ENCODE peak calls at places on chromosomes 6 and 20, in eight cellular contexts. U is cardiac fibroblast, B is AG04449, F is fibroblast of pulmonary artery, Q is A549, Y is pancreas, R is mesothelial cell of epicardium, H is neural progenitor cell. E is an unnamed sample.
A peak's percentile ranks its signal among the peaks of the same experiment; 100 is the strongest.

GRCh38 chr6:148407372-148407771 is 64.7 kb downstream of the SASH1 start:
- DNase-seq in H (no peak), Y (no peak), Q (peak; percentile 30), U (peak; percentile 93), R (no peak), B (peak; percentile 89), F (peak; percentile 93), E (no peak)

GRCh38 chr6:163536770-163537169 is 122.3 kb downstream of the QKI start:
- DNase-seq in B (no peak), U (peak; percentile 35), H (no peak), R (no peak), Y (no peak), F (peak; percentile 46), Q (peak; percentile 49), E (no peak)

GRCh38 chr20:8542115-8542486 is 410.0 kb downstream of the PLCB1 start:
- DNase-seq in H (no peak), B (no peak), Q (no peak), F (no peak), U (no peak), R (no peak), Y (no peak), E (no peak)

GRCh38 chr6:70616728-70617260 is 50.1 kb downstream of the SDHAF4 start:
- DNase-seq in U (no peak), R (no peak), B (no peak), Y (no peak), H (no peak), F (no peak), Q (no peak), E (no peak)

GRCh38 chr6:169190144-169190584 is 63.5 kb downstream of the THBS2 start:
- DNase-seq in H (no peak), B (peak; percentile 90), R (no peak), F (peak; percentile 98), U (peak; percentile 98), Q (no peak), Y (no peak), E (no peak)

GRCh38 chr20:24522452-24523330 is 53.3 kb downstream of the SYNDIG1 start:
- DNase-seq in R (no peak), U (no peak), Q (no peak), H (no peak), B (no peak), F (no peak), Y (no peak), E (no peak)

GRCh38 chr20:45523833-45524232 is 8.4 kb upstream of the SPINT3 start:
- DNase-seq in Q (no peak), Y (no peak), B (no peak), F (no peak), U (no peak), R (no peak), H (no peak), E (no peak)

GRCh38 chr20:48722002-48722731 is 105.6 kb downstream of the PREX1 start:
- DNase-seq in R (no peak), Y (peak; percentile 37), Q (no peak), H (no peak), U (peak; percentile 85), B (no peak), F (peak; percentile 84), E (no peak)

GRCh38 chr6:170459451-170459850 is 93.7 kb downstream of the PSMB1 start:
- DNase-seq in H (no peak), U (peak; percentile 46), Q (peak; percentile 5), Y (no peak), F (peak; percentile 38), B (no peak), R (peak; percentile 34), E (no peak)

GRCh38 chr6:51029576-51029975 is 210.9 kb downstream of the TFAP2B start:
- DNase-seq in F (no peak), B (no peak), U (no peak), Y (no peak), H (no peak), Q (no peak), R (no peak), E (no peak)

GRCh38 chr6:137259349-137259748 is 40.2 kb upstream of the IFNGR1 start:
- DNase-seq in H (no peak), U (peak; percentile 8), F (peak; percentile 36), R (no peak), B (no peak), Y (no peak), Q (peak; percentile 25), E (no peak)

GRCh38 chr20:42492998-42493397 is 696.7 kb downstream of the PTPRT start:
- DNase-seq in Y (no peak), U (no peak), B (no peak), Q (no peak), F (no peak), R (no peak), H (no peak), E (no peak)

GRCh38 chr20:42492285-42492684 is 697.4 kb downstream of the PTPRT start:
- DNase-seq in B (no peak), F (no peak), Y (no peak), H (no peak), R (no peak), Q (no peak), U (no peak), E (no peak)

DNA sequence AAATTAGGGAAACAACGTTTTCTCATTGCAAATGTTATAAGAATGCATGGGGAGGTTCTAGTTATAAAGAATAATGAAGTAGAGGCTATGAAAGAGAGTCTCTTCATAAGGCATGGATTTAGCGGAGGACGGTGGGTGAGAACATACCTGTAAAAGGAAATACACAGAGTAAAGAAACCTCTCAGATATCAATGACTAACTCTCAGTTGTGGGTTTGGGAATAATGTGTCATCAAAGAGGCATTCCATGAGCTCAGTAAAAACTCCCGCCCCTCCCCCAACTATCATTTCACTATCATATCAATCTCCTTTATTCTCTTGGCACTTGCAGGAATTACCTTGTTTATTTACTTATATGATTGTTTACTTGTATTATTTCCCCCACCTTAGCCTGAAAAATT is 695.4 kb downstream of the PTPRT start:
- DNase-seq in U (no peak), B (no peak), F (no peak), Q (no peak), R (no peak), Y (no peak), H (no peak), E (no peak)
- TF ChIP-seq CTCF in U (no peak), B (no peak), F (no peak), Q (no peak), R (no peak), Y (no peak), H (no peak), E (no peak)

DNA sequence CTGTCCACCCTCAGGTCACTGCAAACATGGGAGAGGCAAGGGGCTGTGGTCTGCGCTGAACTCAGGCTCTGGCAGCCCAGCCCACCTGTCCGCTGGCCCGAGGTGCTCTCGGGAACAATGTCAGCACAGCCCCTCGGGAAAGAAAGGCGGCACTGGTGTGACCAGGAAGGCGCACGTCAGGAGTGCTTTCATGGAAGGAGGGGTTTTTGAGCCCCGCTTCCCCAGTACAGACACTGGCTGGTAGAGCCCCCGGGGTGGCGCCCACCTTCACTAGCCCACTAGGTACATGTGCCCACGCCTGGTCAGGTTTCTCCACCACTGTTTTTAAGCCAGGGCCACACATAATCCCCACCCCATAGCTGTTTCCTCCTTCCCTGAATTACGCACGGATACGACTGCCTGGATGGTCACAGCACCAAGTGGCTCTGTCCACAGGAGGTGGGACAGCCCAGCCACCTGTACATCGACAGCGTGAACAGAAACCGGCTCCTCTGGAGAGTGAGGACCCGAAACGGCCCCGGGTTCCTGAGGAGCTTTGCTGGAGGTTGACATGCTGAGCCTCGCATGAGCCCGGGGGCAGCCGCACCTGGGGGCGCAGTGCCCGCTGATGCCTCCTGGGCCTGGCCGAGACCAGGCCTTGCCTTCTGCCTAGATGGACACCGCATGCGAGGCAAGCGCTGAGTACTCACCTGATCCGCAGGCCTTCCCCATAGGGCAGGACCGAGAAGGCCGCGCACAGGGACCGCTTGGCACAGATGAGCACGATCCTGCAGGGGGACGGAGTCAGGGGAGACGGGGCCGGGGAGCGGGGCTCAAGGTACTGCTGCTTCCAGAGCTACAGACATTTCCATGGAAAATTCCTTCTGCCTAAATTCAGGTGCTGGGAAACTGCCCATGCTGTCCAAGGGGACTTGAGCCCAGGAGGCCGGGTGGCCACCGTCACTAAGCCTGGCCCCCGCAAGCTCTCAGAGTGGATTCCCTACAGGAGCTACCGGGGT is 7.6 kb downstream of the RPS21 start:
- DNase-seq in Y (no peak), B (no peak), H (no peak), F (no peak), R (no peak), Q (no peak), U (no peak), E (no peak)
- TF ChIP-seq CTCF in Y (no peak), B (no peak), H (no peak), F (no peak), R (no peak), Q (no peak), U (no peak), E (no peak)

GRCh38 chr20:37539956-37540455 is 12.3 kb upstream of the BLCAP start:
- DNase-seq in Q (no peak), H (no peak), Y (no peak), B (no peak), R (no peak), U (no peak), F (no peak), E (no peak)
- TF ChIP-seq CTCF in Q (no peak), H (no peak), Y (no peak), B (no peak), R (no peak), U (no peak), F (no peak), E (no peak)

GRCh38 chr6:33004940-33005339 is 4.5 kb downstream of the HLA-DOA start:
- DNase-seq in B (no peak), Y (no peak), U (no peak), F (no peak), Q (no peak), R (no peak), H (no peak), E (no peak)

GRCh38 chr6:33001685-33002084 is 7.7 kb downstream of the HLA-DOA start:
- DNase-seq in B (no peak), F (no peak), Q (no peak), U (no peak), H (no peak), R (no peak), Y (no peak), E (no peak)

GRCh38 chr6:32995448-32995847 is 13.9 kb downstream of the HLA-DOA start:
- DNase-seq in B (no peak), Y (no peak), Q (no peak), F (no peak), U (no peak), H (no peak), R (no peak), E (no peak)

GRCh38 chr6:33000053-33000452 is 9.3 kb downstream of the HLA-DOA start:
- DNase-seq in Q (peak; percentile 46), H (peak; percentile 70), Y (no peak), U (no peak), F (peak; percentile 40), R (no peak), B (no peak), E (no peak)
- TF ChIP-seq CTCF in Q (peak; percentile 12), H (peak; percentile 64), Y (no peak), U (no peak), F (peak; percentile 23), R (no peak), B (no peak), E (no peak)

GRCh38 chr6:27873101-27874030 is 38.8 kb downstream of the OR2B2 start:
- DNase-seq in H (peak; percentile 68), R (peak; percentile 57), Y (peak; percentile 55), B (no peak), U (peak; percentile 86), Q (peak; percentile 83), F (peak; percentile 86), E (peak; percentile 58)
- TF ChIP-seq CTCF in H (no peak), R (no peak), Y (no peak), B (no peak), U (no peak), Q (no peak), F (no peak), E (no peak)